ENCODE peak calls at places on chromosome 10, in nine cellular contexts. C is effector memory CD8-positive, alpha-beta T cell; O is stimulated activated CD4-positive, alpha-beta T cell treated with anti-CD3 and anti-CD28 coated beads, Interleukin-15, amount 100 ng/mL, for 1 hour; E is NCI-H1436; Y is NCI-H2081; U is spleen; Q is HEK293T; S is cortex of kidney; F is epithelial cell of esophagus. X is an unnamed sample.

GRCh38 chr10:106910666-106911065 is 253.8 kb downstream of the SORCS1 start:
- DNase-seq in C (no peak), F (no peak), E (no peak), U (no peak), S (no peak), Y (no peak), Q (no peak), O (no peak), X (no peak)

GRCh38 chr10:124524991-124525653 is 63.5 kb downstream of the LHPP start:
- DNase-seq in Y (no peak), F (peak), S (no peak), O (no peak), Q (no peak), C (no peak), E (no peak), U (peak), X (no peak)

GRCh38 chr10:118422241-118422640 is 80.1 kb upstream of the FAM204A start:
- DNase-seq in C (no peak), Y (no peak), Q (no peak), E (no peak), U (no peak), F (no peak), S (no peak), O (no peak), X (peak)

GRCh38 chr10:104895981-104896380 is 254.9 kb downstream of the SORCS3 start:
- DNase-seq in O (no peak), C (no peak), Y (no peak), U (no peak), F (no peak), E (no peak), Q (no peak), S (no peak), X (no peak)

GRCh38 chr10:78589687-78590086 is 479.1 kb upstream of the ZMIZ1 start:
- DNase-seq in Y (no peak), U (no peak), O (no peak), E (no peak), F (no peak), C (no peak), Q (no peak), S (no peak), X (no peak)

GRCh38 chr10:86708783-86709778 is 40.8 kb downstream of the LDB3 start:
- DNase-seq in Y (no peak), U (peak), Q (no peak), F (no peak), S (no peak), C (no peak), E (no peak), O (no peak), X (no peak)

GRCh38 chr10:104268691-104269645 is at the start of gene GSTO2:
- DNase-seq in E (peak), U (peak), O (peak), S (peak), F (peak), C (peak), Q (peak), Y (peak), X (peak)

GRCh38 chr10:73591578-73591902 is 398 bp upstream of the USP54 start:
- DNase-seq in O (no peak), S (no peak), F (no peak), U (no peak), C (no peak), Y (no peak), E (no peak), Q (no peak), X (no peak)

GRCh38 chr10:101046332-101047238 is 15.2 kb upstream of the KAZALD1 start:
- DNase-seq in S (no peak), U (no peak), Q (no peak), F (peak), Y (no peak), O (no peak), E (peak), C (no peak), X (peak)

GRCh38 chr10:62581351-62581750 is 207.2 kb downstream of the ZNF365 start:
- DNase-seq in Q (no peak), O (no peak), E (no peak), U (no peak), Y (no peak), F (no peak), C (no peak), S (no peak), X (no peak)

GRCh38 chr10:103535595-103535994 is 42.1 kb downstream of the NEURL1 start:
- DNase-seq in O (no peak), C (no peak), E (no peak), U (peak), Y (no peak), S (no peak), Q (no peak), F (no peak), X (no peak)

GRCh38 chr10:114070710-114071109 is 27.0 kb downstream of the ADRB1 start:
- DNase-seq in F (no peak), O (no peak), Y (no peak), S (no peak), E (no peak), C (no peak), U (no peak), Q (no peak), X (no peak)

GRCh38 chr10:43795093-43795492 is 146.4 kb upstream of the ZNF32 start:
- DNase-seq in F (no peak), Q (no peak), S (no peak), U (no peak), C (no peak), O (no peak), Y (no peak), E (no peak), X (no peak)

GRCh38 chr10:123966896-123967231 is 75.3 kb upstream of the CPXM2 start:
- DNase-seq in O (no peak), F (no peak), U (no peak), S (no peak), C (no peak), Y (no peak), Q (no peak), E (no peak), X (no peak)

GRCh38 chr10:24866615-24867583 is 85.5 kb downstream of the PRTFDC1 start:
- DNase-seq in E (peak), Y (no peak), S (no peak), U (no peak), O (no peak), F (peak), Q (peak), C (no peak), X (no peak)

GRCh38 chr10:65571011-65571570 is 1354.7 kb upstream of the LRRTM3 start:
- DNase-seq in F (peak), U (no peak), O (no peak), Y (no peak), S (no peak), E (no peak), C (no peak), Q (peak), X (no peak)

GRCh38 chr10:59091239-59091638 is 85.2 kb upstream of the PHYHIPL start:
- DNase-seq in O (no peak), Q (no peak), C (no peak), F (no peak), S (no peak), E (no peak), U (no peak), Y (no peak), X (no peak)

GRCh38 chr10:538895-539294 is 150.6 kb downstream of the DIP2C start:
- DNase-seq in U (no peak), Q (no peak), F (peak), Y (no peak), C (no peak), O (no peak), E (no peak), S (no peak), X (no peak)

GRCh38 chr10:101073631-101074030 is 11.8 kb downstream of the KAZALD1 start:
- DNase-seq in U (no peak), O (no peak), F (no peak), E (no peak), S (no peak), C (no peak), Q (no peak), Y (no peak), X (no peak)

GRCh38 chr10:21372651-21373410 is 152.7 kb downstream of the SKIDA1 start:
- DNase-seq in S (no peak), E (peak), F (peak), O (peak), U (no peak), C (peak), Q (peak), Y (peak), X (no peak)

GRCh38 chr10:3115685-3116084 is 48.3 kb downstream of the PFKP start:
- DNase-seq in F (no peak), E (no peak), Q (no peak), O (no peak), U (no peak), C (no peak), Y (no peak), S (no peak), X (no peak)

GRCh38 chr10:43594944-43595589 is 11.2 kb upstream of the ZNF485 start:
- DNase-seq in Q (no peak), F (peak), S (no peak), U (no peak), O (no peak), Y (no peak), C (peak), E (no peak), X (no peak)

GRCh38 chr10:127424594-127425264 is 124.4 kb upstream of the NPS start:
- DNase-seq in Q (no peak), S (no peak), E (no peak), C (no peak), O (no peak), F (no peak), Y (no peak), U (no peak), X (no peak)

GRCh38 chr10:4767033-4767814 is 58.8 kb upstream of the AKR1E2 start:
- DNase-seq in U (no peak), S (no peak), Y (no peak), F (peak), Q (peak), O (no peak), E (no peak), C (peak), X (no peak)

GRCh38 chr10:12414278-12414988 is 65.1 kb downstream of the CAMK1D start:
- DNase-seq in Y (no peak), F (no peak), O (no peak), S (no peak), E (no peak), U (no peak), Q (no peak), C (no peak), X (no peak)

GRCh38 chr10:58431903-58432302 is 46.7 kb downstream of the TFAM start:
- DNase-seq in O (no peak), Y (no peak), C (no peak), U (no peak), F (no peak), E (no peak), S (no peak), Q (no peak), X (no peak)

GRCh38 chr10:10394933-10395658 is 622.6 kb upstream of the CELF2 start:
- DNase-seq in Q (no peak), F (peak), C (no peak), S (no peak), O (no peak), Y (no peak), U (no peak), E (no peak), X (no peak)